ENCODE peak calls at places on chromosomes 6 and 20, in five cellular contexts. Z, S, D, F and H are unnamed samples. For H3K9me3, the result is how much of the 10 kb centered on the place peaks cover.

GRCh38 chr20:1401431-1401907 is 8.6 kb upstream of the FKBP1A start:
- DNase-seq in Z (no peak), S (peak), D (peak), F (no peak), H (no peak)

GRCh38 chr6:81938014-81938761 is 185.7 kb upstream of the TENT5A start:
- DNase-seq in Z (peak), S (peak), D (peak), F (no peak), H (peak)

GRCh38 chr20:53343433-53343832 is 250.2 kb downstream of the ZNF217 start:
- DNase-seq in Z (peak), S (no peak), D (no peak), F (no peak), H (no peak)

GRCh38 chr20:15708984-15709598 is 864.2 kb downstream of the KIF16B start:
- DNase-seq in Z (peak), S (peak), D (peak), F (peak), H (no peak)

GRCh38 chr6:31096656-31097055 is 15.7 kb downstream of the C6orf15 start:
- DNase-seq in Z (no peak), S (no peak), D (no peak), F (no peak), H (no peak)

GRCh38 chr6:101595276-101595675 is 201.8 kb downstream of the GRIK2 start:
- DNase-seq in Z (no peak), S (no peak), D (no peak), F (no peak), H (peak)

GRCh38 chr6:69019832-69020231 is 384.8 kb downstream of the ADGRB3 start:
- DNase-seq in Z (no peak), S (peak), D (peak), F (no peak), H (peak)

GRCh38 chr20:40897177-40897700 is 131.4 kb upstream of the TOP1 start:
- DNase-seq in Z (no peak), S (peak), D (no peak), F (peak), H (peak)

GRCh38 chr6:125310994-125311649 is 9.4 kb upstream of the HDDC2 start:
- DNase-seq in Z (no peak), S (peak), D (peak), F (peak), H (peak)

GRCh38 chr6:36967301-36967700 is 12.8 kb downstream of the PI16 start:
- DNase-seq in Z (no peak), S (no peak), D (no peak), F (no peak), H (no peak)

GRCh38 chr6:129050086-129050485 is 167.1 kb downstream of the LAMA2 start:
- DNase-seq in Z (no peak), S (peak), D (peak), F (no peak), H (no peak)

GRCh38 chr20:15603978-15604377 is 969.3 kb downstream of the KIF16B start:
- DNase-seq in Z (no peak), S (no peak), D (no peak), F (no peak), H (no peak)

GRCh38 chr20:54078296-54078695 is 7.9 kb upstream of the BCAS1 start:
- DNase-seq in Z (no peak), S (no peak), D (no peak), F (no peak), H (no peak)

GRCh38 chr6:76466286-76466685 is 393.8 kb upstream of the IMPG1 start:
- DNase-seq in Z (no peak), S (no peak), D (no peak), F (no peak), H (no peak)

GRCh38 chr6:110044093-110044492 is 66.0 kb downstream of the GPR6 start:
- DNase-seq in Z (no peak), S (no peak), D (no peak), F (no peak), H (no peak)

GRCh38 chr20:36307412-36308317 is 1.5 kb downstream of the DLGAP4 start:
- DNase-seq in Z (no peak), S (no peak), D (no peak), F (peak), H (no peak)

GRCh38 chr6:4344317-4344899 is 209.0 kb upstream of the ECI2 start:
- DNase-seq in Z (no peak), S (peak), D (peak), F (no peak), H (no peak)

GRCh38 chr6:25472314-25472713 is 179.7 kb upstream of the SCGN start:
- DNase-seq in Z (no peak), S (peak), D (peak), F (peak), H (no peak)

GRCh38 chr6:168102093-168102985 is 23.3 kb upstream of the FRMD1 start:
- DNase-seq in Z (no peak), S (no peak), D (no peak), F (no peak), H (no peak)

GRCh38 chr6:108562503-108562993 is 1.8 kb downstream of the FOXO3 start:
- DNase-seq in Z (peak), S (peak), D (peak), F (peak), H (peak)

GRCh38 chr20:4661191-4661590 is 60.5 kb upstream of the PRND start:
- DNase-seq in Z (no peak), S (no peak), D (no peak), F (no peak), H (no peak)

GRCh38 chr6:105429676-105430075 is 26.8 kb upstream of the PREP start:
- DNase-seq in Z (no peak), S (peak), D (no peak), F (no peak), H (peak)

GRCh38 chr20:46651091-46651962 is at the start of gene SLC13A3:
- DNase-seq in Z (no peak), S (peak), D (no peak), F (peak), H (peak)

GRCh38 chr20:55090301-55090700 is 614.9 kb downstream of the DOK5 start:
- DNase-seq in Z (no peak), S (no peak), D (no peak), F (no peak), H (no peak)
- H3K9me3 ChIP-seq in Z (under half), S (under half), D (under half), F (under half), H (under half)

GRCh38 chr6:72683797-72684196 is 61.9 kb downstream of the KCNQ5 start:
- DNase-seq in Z (no peak), S (no peak), D (no peak), F (no peak), H (no peak)
- H3K9ac ChIP-seq in Z (no peak), S (no peak), D (no peak), F (no peak), H (no peak)

GRCh38 chr20:63252157-63252780 is 2.0 kb downstream of the NKAIN4 start:
- DNase-seq in Z (no peak), S (no peak), D (no peak), F (no peak), H (no peak)

GRCh38 chr20:63253438-63254236 is 626 bp downstream of the NKAIN4 start:
- DNase-seq in Z (no peak), S (peak), D (no peak), F (peak), H (peak)

GRCh38 chr20:63254237-63254535 is at the start of gene NKAIN4:
- DNase-seq in Z (no peak), S (no peak), D (no peak), F (peak), H (no peak)

GRCh38 chr20:63254536-63255384 is 497 bp upstream of the NKAIN4 start:
- DNase-seq in Z (no peak), S (no peak), D (no peak), F (no peak), H (no peak)

GRCh38 chr20:63253065-63253437 is 1.2 kb downstream of the NKAIN4 start:
- DNase-seq in Z (no peak), S (no peak), D (no peak), F (no peak), H (no peak)
- H3K4me3 ChIP-seq in Z (no peak), S (no peak), D (no peak), F (no peak), H (no peak)

GRCh38 chr20:43804781-43805180 is 78.0 kb upstream of the GTSF1L start:
- DNase-seq in Z (no peak), S (no peak), D (no peak), F (no peak), H (no peak)

GRCh38 chr20:43812216-43812615 is 85.4 kb upstream of the GTSF1L start:
- DNase-seq in Z (no peak), S (no peak), D (peak), F (no peak), H (no peak)

DNA sequence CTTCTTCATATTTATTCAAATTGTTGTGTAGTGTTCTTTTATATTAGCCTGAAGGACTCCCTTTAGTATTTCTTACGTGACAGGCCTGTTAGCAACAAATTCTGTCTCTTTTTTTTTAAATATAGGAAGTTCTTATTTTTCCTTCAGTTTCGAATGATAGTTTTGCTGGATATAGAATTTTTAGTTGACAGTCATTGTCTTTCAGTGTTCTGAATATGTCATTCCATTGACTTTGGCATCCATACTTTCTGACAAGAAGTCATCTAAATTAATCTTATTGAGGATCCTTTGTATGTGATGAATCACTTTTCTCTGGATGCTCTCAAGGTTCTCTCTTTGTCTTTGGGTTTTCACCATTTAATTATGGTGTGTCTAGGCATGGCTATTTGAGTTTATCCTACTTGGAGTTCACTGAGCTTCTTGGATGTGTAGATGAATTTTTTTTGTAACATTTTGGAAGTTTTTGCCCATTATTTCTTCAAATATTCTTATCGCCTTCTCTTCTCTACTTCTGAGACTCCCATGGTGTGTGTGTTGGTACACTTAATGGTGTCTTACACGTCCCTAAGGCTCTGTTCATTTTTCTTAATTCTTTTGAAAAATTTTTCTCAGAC is 82.5 kb upstream of the GTSF1L start:
- DNase-seq in Z (no peak), S (no peak), D (no peak), F (no peak), H (no peak)
- H3K9me3 ChIP-seq in Z (under half), S (under half), D (under half), F (under half), H (under half)

GRCh38 chr20:22403860-22404608 is 180.3 kb downstream of the FOXA2 start:
- DNase-seq in Z (peak), S (peak), D (peak), F (no peak), H (no peak)

GRCh38 chr20:22407237-22408193 is 176.9 kb downstream of the FOXA2 start:
- DNase-seq in Z (no peak), S (no peak), D (no peak), F (no peak), H (no peak)

GRCh38 chr20:22402990-22403859 is 181.1 kb downstream of the FOXA2 start:
- DNase-seq in Z (no peak), S (peak), D (peak), F (no peak), H (no peak)

GRCh38 chr20:22402550-22402949 is 181.8 kb downstream of the FOXA2 start:
- DNase-seq in Z (no peak), S (no peak), D (no peak), F (no peak), H (no peak)

GRCh38 chr20:22404609-22405170 is 179.7 kb downstream of the FOXA2 start:
- DNase-seq in Z (no peak), S (peak), D (peak), F (no peak), H (no peak)
- H3K9ac ChIP-seq in Z (no peak), S (no peak), D (peak), F (no peak), H (peak)

GRCh38 chr20:32053648-32054047 is 1.6 kb downstream of the HCK start:
- DNase-seq in Z (no peak), S (no peak), D (no peak), F (no peak), H (no peak)
- H3K4me3 ChIP-seq in Z (no peak), S (no peak), D (no peak), F (no peak), H (no peak)

DNA sequence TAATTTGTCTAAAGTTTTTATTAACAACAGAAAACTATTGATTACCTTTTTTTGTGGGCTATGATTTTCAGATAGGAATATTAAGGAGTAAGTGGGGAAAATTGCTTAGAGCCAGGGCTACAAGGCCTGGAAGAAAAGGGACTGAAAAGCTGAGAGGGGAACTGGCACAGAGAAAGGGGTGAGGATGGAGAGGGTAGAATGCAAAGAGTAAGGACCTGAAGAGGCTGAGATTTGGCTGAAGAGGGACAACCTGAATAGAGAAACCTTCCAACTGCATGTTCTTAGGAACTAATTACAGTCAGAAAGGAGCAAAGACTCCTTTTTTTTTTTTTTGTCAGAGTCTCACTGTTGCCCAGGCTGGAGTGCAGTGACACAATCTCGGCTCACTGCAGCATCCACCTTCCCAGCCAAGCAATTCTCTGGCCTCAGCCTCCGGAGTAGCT is 16.7 kb downstream of the BTN2A1 start:
- DNase-seq in Z (no peak), S (no peak), D (no peak), F (no peak), H (no peak)
- H3K9me3 ChIP-seq in Z (under half), S (under half), D (under half), F (under half), H (under half)